ENCODE peak calls at places on chromosomes 13 and 19, in ten cellular contexts. R is NCI-H1694 treated with DMSO at 0.1 percent for 48 hours; O is activated naive CD8-positive, alpha-beta T cell treated with anti-CD3 and anti-CD28 coated beads for 36 hours; V is dorsolateral prefrontal cortex; S is midbrain; Y is activated CD8-positive, alpha-beta memory T cell treated with anti-CD3 and anti-CD28 coated beads for 24 hours; D is IMR-90; F is body of pancreas; T is choroid plexus epithelial cell; J is nephron progenitor cell. Q is an unnamed sample.

GRCh38 chr13:38630780-38631179 is 56.1 kb upstream of the FREM2 start:
- DNase-seq in J (no peak), S (no peak), Y (no peak), R (no peak), V (no peak), F (no peak), T (no peak), D (peak; percentile 32), O (no peak), Q (no peak)

GRCh38 chr13:26628706-26629105 is 71.2 kb downstream of the WASF3 start:
- DNase-seq in T (peak; percentile 76), R (peak; percentile 58), F (no peak), S (no peak), D (peak; percentile 40), J (no peak), O (no peak), V (no peak), Y (no peak), Q (no peak)

GRCh38 chr13:80955487-80955886 is 614.6 kb upstream of the SPRY2 start:
- DNase-seq in Y (no peak), D (no peak), T (peak; percentile 54), F (no peak), V (no peak), O (no peak), R (no peak), J (no peak), S (no peak), Q (no peak)

GRCh38 chr13:27349458-27349857 is 75.0 kb upstream of the GTF3A start:
- DNase-seq in F (no peak), T (peak; percentile 67), D (peak; percentile 90), O (no peak), S (no peak), R (no peak), Y (no peak), V (no peak), J (no peak), Q (no peak)

GRCh38 chr13:62278271-62278670 is 862.6 kb upstream of the PCDH20 start:
- DNase-seq in R (no peak), T (peak; percentile 1), F (no peak), S (no peak), O (no peak), J (no peak), Y (no peak), D (no peak), V (no peak), Q (no peak)

GRCh38 chr19:1004204-1004802 is 4.1 kb downstream of the GRIN3B start:
- DNase-seq in F (no peak), T (no peak), S (no peak), R (no peak), J (no peak), D (no peak), Y (no peak), O (no peak), V (no peak), Q (no peak)

GRCh38 chr13:106433066-106433465 is 102.4 kb downstream of the EFNB2 start:
- DNase-seq in V (no peak), O (no peak), R (no peak), D (no peak), J (no peak), Y (no peak), T (no peak), F (no peak), S (no peak), Q (no peak)

GRCh38 chr19:47476438-47476972 is 4.8 kb upstream of the SLC8A2 start:
- DNase-seq in D (no peak), S (no peak), R (no peak), F (no peak), J (no peak), V (no peak), Y (no peak), O (no peak), T (no peak), Q (no peak)

GRCh38 chr19:41720103-41720502 is 11.7 kb downstream of the CEACAM5 start:
- DNase-seq in R (no peak), S (no peak), D (no peak), V (no peak), F (no peak), O (no peak), J (no peak), Y (no peak), T (no peak), Q (no peak)

GRCh38 chr19:42090687-42091086 is 14.7 kb downstream of the ZNF574 start:
- DNase-seq in T (no peak), O (no peak), D (no peak), V (no peak), J (no peak), Y (no peak), R (no peak), S (no peak), F (no peak), Q (no peak)

GRCh38 chr13:36998624-36999041 is 507 bp downstream of the ALG5 start:
- DNase-seq in D (no peak), Y (peak; percentile 73), S (no peak), O (peak; percentile 9), R (no peak), T (no peak), J (peak; percentile 44), V (peak; percentile 55), F (peak; percentile 24), Q (peak; percentile 19)

GRCh38 chr13:79621902-79622301 is 140.9 kb downstream of the NDFIP2 start:
- DNase-seq in S (no peak), V (no peak), J (no peak), T (no peak), D (no peak), R (no peak), Y (no peak), F (no peak), O (no peak), Q (no peak)

GRCh38 chr13:35714096-35714495 is 237.6 kb upstream of the MAB21L1 start:
- DNase-seq in Y (no peak), J (no peak), O (no peak), S (no peak), V (no peak), R (peak; percentile 35), F (no peak), T (no peak), D (no peak), Q (no peak)

GRCh38 chr19:15249560-15249874 is 17.3 kb upstream of the EPHX3 start:
- DNase-seq in O (no peak), D (no peak), Y (no peak), V (no peak), R (no peak), S (no peak), F (no peak), J (no peak), T (no peak), Q (no peak)

GRCh38 chr19:8017808-8018207 is 12.4 kb upstream of the ELAVL1 start:
- DNase-seq in T (no peak), S (no peak), J (no peak), D (no peak), F (no peak), Y (no peak), R (no peak), O (peak; percentile 34), V (no peak), Q (no peak)

GRCh38 chr19:11052391-11052790 is 36.9 kb upstream of the LDLR start:
- DNase-seq in F (no peak), T (no peak), Y (no peak), D (no peak), O (no peak), R (no peak), S (no peak), J (no peak), V (no peak), Q (no peak)

GRCh38 chr13:25683662-25684370 is 312.0 kb downstream of the ATP8A2 start:
- DNase-seq in S (no peak), T (no peak), R (no peak), D (no peak), J (no peak), V (no peak), F (no peak), O (no peak), Y (no peak), Q (no peak)

GRCh38 chr19:15014579-15014978 is 34.7 kb upstream of the CASP14 start:
- DNase-seq in D (no peak), J (peak; percentile 22), V (no peak), Y (no peak), F (no peak), O (no peak), R (no peak), S (no peak), T (no peak), Q (no peak)

GRCh38 chr19:10895363-10895762 is 24.0 kb downstream of the CARM1 start:
- DNase-seq in O (no peak), R (no peak), D (no peak), V (no peak), Y (no peak), T (no peak), J (no peak), F (no peak), S (no peak), Q (no peak)

GRCh38 chr19:11949201-11949600 is 15.6 kb upstream of the ZNF763 start:
- DNase-seq in O (no peak), T (peak; percentile 20), J (no peak), R (no peak), S (no peak), D (peak; percentile 7), V (no peak), F (no peak), Y (no peak), Q (no peak)

GRCh38 chr13:94433055-94433947 is 46.2 kb downstream of the DCT start:
- DNase-seq in O (peak; percentile 13), Y (no peak), J (no peak), T (no peak), R (no peak), V (no peak), S (peak; percentile 8), D (no peak), F (no peak), Q (no peak)

GRCh38 chr13:48596128-48596429 is 57.6 kb upstream of the CYSLTR2 start:
- DNase-seq in Y (no peak), D (no peak), O (no peak), R (no peak), F (peak; percentile 60), S (no peak), J (no peak), T (no peak), V (no peak), Q (no peak)

GRCh38 chr19:35347171-35347929 is at the start of gene FFAR1:
- DNase-seq in O (peak; percentile 57), S (no peak), V (peak; percentile 26), R (no peak), D (no peak), T (no peak), F (peak; percentile 7), J (no peak), Y (peak; percentile 83), Q (no peak)

GRCh38 chr13:77691871-77692270 is 5.6 kb upstream of the SLAIN1 start:
- DNase-seq in D (no peak), J (no peak), T (no peak), R (no peak), F (no peak), O (no peak), Y (no peak), S (no peak), V (no peak), Q (no peak)

GRCh38 chr13:21061077-21061945 is at the start of gene LATS2:
- DNase-seq in V (peak; percentile 92), T (peak; percentile 97), R (no peak), J (peak; percentile 98), D (peak; percentile 94), F (peak; percentile 95), Y (peak; percentile 79), S (peak; percentile 89), O (peak; percentile 58), Q (peak; percentile 80)

GRCh38 chr13:109410868-109411267 is 375.5 kb downstream of the IRS2 start:
- DNase-seq in S (no peak), O (no peak), R (no peak), Y (no peak), T (no peak), J (no peak), F (no peak), D (no peak), V (no peak), Q (no peak)

GRCh38 chr19:29217591-29217990 is 4.6 kb upstream of the UQCRFS1 start:
- DNase-seq in F (no peak), R (no peak), T (no peak), Y (no peak), V (no peak), S (no peak), J (peak; percentile 6), D (no peak), O (no peak), Q (no peak)

GRCh38 chr13:98824376-98825160 is 72.1 kb upstream of the SLC15A1 start:
- DNase-seq in D (peak; percentile 27), J (no peak), Y (no peak), R (no peak), F (no peak), S (no peak), O (no peak), V (no peak), T (no peak), Q (no peak)